ENCODE peak calls at places on chromosomes 4 and X, in five cellular contexts. One of them, this sample, is unnamed. For H3K4me1 and H3K36me3, the result is how much of the 10 kb centered on the place peaks cover.

GRCh38 chr4:158760866-158761265 is 8.0 kb upstream of the FNIP2 start:
- DNase-seq in HCT116: no peak
- DNase-seq in Karpas-422: no peak
- DNase-seq in colonic mucosa: no peak
- DNase-seq in spleen: no peak
- DNase-seq in this sample: no peak

GRCh38 chr4:1022051-1022738 is 10.8 kb downstream of the FGFRL1 start:
- DNase-seq in spleen: no peak
- DNase-seq in colonic mucosa: no peak
- DNase-seq in Karpas-422: no peak
- DNase-seq in HCT116: no peak
- DNase-seq in this sample: no peak

GRCh38 chr4:6199344-6199921 is 916 bp downstream of the JAKMIP1 start:
- DNase-seq in Karpas-422: no peak
- DNase-seq in spleen: no peak
- DNase-seq in colonic mucosa: no peak
- DNase-seq in HCT116: no peak
- DNase-seq in this sample: peak

GRCh38 chr4:7805533-7806079 is 134.1 kb downstream of the AFAP1 start:
- DNase-seq in colonic mucosa: no peak
- DNase-seq in Karpas-422: no peak
- DNase-seq in spleen: peak
- DNase-seq in HCT116: no peak
- DNase-seq in this sample: no peak

GRCh38 chr4:10299601-10300000 is 157.6 kb downstream of the ZNF518B start:
- DNase-seq in Karpas-422: no peak
- DNase-seq in spleen: no peak
- DNase-seq in HCT116: no peak
- DNase-seq in colonic mucosa: no peak
- DNase-seq in this sample: no peak

GRCh38 chr4:184897807-184898388 is 72.1 kb upstream of the ACSL1 start:
- DNase-seq in spleen: no peak
- DNase-seq in Karpas-422: no peak
- DNase-seq in colonic mucosa: no peak
- DNase-seq in HCT116: no peak
- DNase-seq in this sample: no peak

GRCh38 chr4:88110826-88111225 is 47.6 kb downstream of the ABCG2 start:
- DNase-seq in colonic mucosa: no peak
- DNase-seq in spleen: no peak
- DNase-seq in HCT116: no peak
- DNase-seq in Karpas-422: no peak
- DNase-seq in this sample: no peak

GRCh38 chr4:161256716-161257115 is 907.1 kb downstream of the FSTL5 start:
- DNase-seq in colonic mucosa: no peak
- DNase-seq in Karpas-422: peak
- DNase-seq in spleen: no peak
- DNase-seq in HCT116: peak
- DNase-seq in this sample: no peak

GRCh38 chrX:22095306-22095705 is 63.2 kb downstream of the PHEX start:
- DNase-seq in spleen: no peak
- DNase-seq in colonic mucosa: peak
- DNase-seq in HCT116: no peak
- DNase-seq in Karpas-422: no peak
- DNase-seq in this sample: no peak

GRCh38 chr4:26557164-26557563 is 26.7 kb upstream of the TBC1D19 start:
- DNase-seq in Karpas-422: no peak
- DNase-seq in spleen: no peak
- DNase-seq in HCT116: no peak
- DNase-seq in colonic mucosa: no peak
- DNase-seq in this sample: no peak

GRCh38 chr4:8893624-8894423 is 22.2 kb upstream of the HMX1 start:
- DNase-seq in Karpas-422: no peak
- DNase-seq in spleen: no peak
- DNase-seq in HCT116: no peak
- DNase-seq in colonic mucosa: no peak
- DNase-seq in this sample: no peak

GRCh38 chrX:130330706-130331105 is 9.0 kb upstream of the SLC25A14 start:
- DNase-seq in HCT116: peak
- DNase-seq in Karpas-422: peak
- DNase-seq in colonic mucosa: peak
- DNase-seq in spleen: peak
- DNase-seq in this sample: peak

GRCh38 chr4:8322794-8323704 is 53.5 kb downstream of the HTRA3 start:
- DNase-seq in colonic mucosa: no peak
- DNase-seq in Karpas-422: no peak
- DNase-seq in spleen: peak
- DNase-seq in HCT116: no peak
- DNase-seq in this sample: no peak

GRCh38 chr4:17562157-17562556 is 14.8 kb upstream of the LAP3 start:
- DNase-seq in HCT116: no peak
- DNase-seq in Karpas-422: peak
- DNase-seq in colonic mucosa: no peak
- DNase-seq in spleen: no peak
- DNase-seq in this sample: no peak

GRCh38 chrX:24851776-24852175 is 158.1 kb downstream of the POLA1 start:
- DNase-seq in Karpas-422: no peak
- DNase-seq in spleen: no peak
- DNase-seq in colonic mucosa: no peak
- DNase-seq in HCT116: no peak
- DNase-seq in this sample: no peak

DNA sequence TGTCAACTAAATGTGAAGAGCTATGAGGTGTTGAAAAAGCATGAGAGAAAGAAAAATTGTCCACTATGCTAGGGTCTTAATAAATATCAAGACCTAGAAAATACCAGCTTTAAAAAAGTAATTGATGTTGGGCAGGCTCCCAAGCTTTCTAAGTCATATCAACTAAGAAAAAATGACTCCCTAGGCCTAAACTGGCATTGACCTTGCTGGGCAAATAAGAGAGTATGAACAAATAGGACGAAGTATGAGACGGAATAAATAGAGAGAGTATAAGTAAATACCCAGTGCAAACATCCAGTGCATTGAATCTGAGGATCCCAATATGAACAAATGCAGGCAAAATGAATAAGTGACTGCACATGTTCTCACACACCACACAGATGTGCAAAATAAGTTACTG is 3.2 kb downstream of the KDR start:
- DNase-seq in spleen: no peak
- DNase-seq in HCT116: no peak
- DNase-seq in Karpas-422: peak
- DNase-seq in colonic mucosa: no peak
- DNase-seq in this sample: no peak
- H3K4me3 ChIP-seq in spleen: no peak
- H3K4me3 ChIP-seq in HCT116: no peak
- H3K4me3 ChIP-seq in Karpas-422: no peak
- H3K4me3 ChIP-seq in colonic mucosa: no peak
- H3K4me3 ChIP-seq in this sample: no peak

GRCh38 chr4:177951026-177951425 is 508.8 kb upstream of the AGA start:
- DNase-seq in spleen: no peak
- DNase-seq in Karpas-422: no peak
- DNase-seq in colonic mucosa: no peak
- DNase-seq in HCT116: no peak
- DNase-seq in this sample: no peak

GRCh38 chr4:177948853-177949252 is 506.6 kb upstream of the AGA start:
- DNase-seq in HCT116: no peak
- DNase-seq in colonic mucosa: no peak
- DNase-seq in Karpas-422: no peak
- DNase-seq in spleen: no peak
- DNase-seq in this sample: no peak

GRCh38 chr4:177945235-177945634 is 503.0 kb upstream of the AGA start:
- DNase-seq in spleen: no peak
- DNase-seq in HCT116: no peak
- DNase-seq in Karpas-422: no peak
- DNase-seq in colonic mucosa: no peak
- DNase-seq in this sample: no peak
- H3K4me1 ChIP-seq in spleen: under half
- H3K4me1 ChIP-seq in HCT116: under half
- H3K4me1 ChIP-seq in Karpas-422: under half
- H3K4me1 ChIP-seq in colonic mucosa: under half
- H3K4me1 ChIP-seq in this sample: under half

DNA sequence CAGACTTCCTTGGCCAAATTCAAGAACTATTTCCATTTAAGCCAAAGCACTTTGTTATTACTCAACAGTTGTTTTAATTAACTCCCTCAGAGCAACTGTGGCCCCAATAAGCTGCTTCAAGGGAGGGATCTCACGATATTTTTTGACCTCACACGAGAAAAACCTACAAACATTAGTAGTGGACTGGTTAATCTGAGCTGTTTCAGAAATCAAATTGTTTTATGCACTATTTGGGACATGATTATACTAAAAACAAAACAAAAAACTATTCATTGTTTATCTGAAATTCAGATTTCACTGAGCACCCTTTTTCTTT is 74.3 kb downstream of the DCHS2 start:
- DNase-seq in Karpas-422: no peak
- DNase-seq in colonic mucosa: no peak
- DNase-seq in HCT116: no peak
- DNase-seq in spleen: no peak
- DNase-seq in this sample: no peak
- H3K36me3 ChIP-seq in Karpas-422: under half
- H3K36me3 ChIP-seq in colonic mucosa: under half
- H3K36me3 ChIP-seq in HCT116: under half
- H3K36me3 ChIP-seq in spleen: under half
- H3K36me3 ChIP-seq in this sample: under half

DNA sequence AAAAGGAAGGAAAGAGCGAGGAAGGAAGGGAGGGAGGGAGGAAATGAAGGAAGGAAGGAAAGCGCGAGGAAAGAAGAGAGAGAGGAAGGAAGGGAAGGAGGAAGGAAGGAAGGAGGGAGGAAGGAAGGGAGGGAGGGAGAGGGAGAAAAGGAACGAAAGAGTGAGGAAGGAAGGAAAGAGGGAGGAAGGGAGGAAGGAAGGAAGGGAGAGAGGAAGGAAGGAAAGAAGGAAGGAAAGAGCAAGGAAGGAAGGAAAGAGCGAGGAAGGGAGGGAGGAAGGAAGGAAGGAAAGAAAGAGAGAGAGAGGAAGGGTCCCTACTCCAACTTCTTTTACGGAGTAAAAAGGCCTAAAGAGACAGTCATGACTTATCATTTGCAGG is 17.5 kb downstream of the TRIM2 start:
- DNase-seq in Karpas-422: no peak
- DNase-seq in HCT116: no peak
- DNase-seq in colonic mucosa: no peak
- DNase-seq in spleen: no peak
- DNase-seq in this sample: no peak
- H3K4me3 ChIP-seq in Karpas-422: no peak
- H3K4me3 ChIP-seq in HCT116: no peak
- H3K4me3 ChIP-seq in colonic mucosa: no peak
- H3K4me3 ChIP-seq in spleen: no peak
- H3K4me3 ChIP-seq in this sample: peak

DNA sequence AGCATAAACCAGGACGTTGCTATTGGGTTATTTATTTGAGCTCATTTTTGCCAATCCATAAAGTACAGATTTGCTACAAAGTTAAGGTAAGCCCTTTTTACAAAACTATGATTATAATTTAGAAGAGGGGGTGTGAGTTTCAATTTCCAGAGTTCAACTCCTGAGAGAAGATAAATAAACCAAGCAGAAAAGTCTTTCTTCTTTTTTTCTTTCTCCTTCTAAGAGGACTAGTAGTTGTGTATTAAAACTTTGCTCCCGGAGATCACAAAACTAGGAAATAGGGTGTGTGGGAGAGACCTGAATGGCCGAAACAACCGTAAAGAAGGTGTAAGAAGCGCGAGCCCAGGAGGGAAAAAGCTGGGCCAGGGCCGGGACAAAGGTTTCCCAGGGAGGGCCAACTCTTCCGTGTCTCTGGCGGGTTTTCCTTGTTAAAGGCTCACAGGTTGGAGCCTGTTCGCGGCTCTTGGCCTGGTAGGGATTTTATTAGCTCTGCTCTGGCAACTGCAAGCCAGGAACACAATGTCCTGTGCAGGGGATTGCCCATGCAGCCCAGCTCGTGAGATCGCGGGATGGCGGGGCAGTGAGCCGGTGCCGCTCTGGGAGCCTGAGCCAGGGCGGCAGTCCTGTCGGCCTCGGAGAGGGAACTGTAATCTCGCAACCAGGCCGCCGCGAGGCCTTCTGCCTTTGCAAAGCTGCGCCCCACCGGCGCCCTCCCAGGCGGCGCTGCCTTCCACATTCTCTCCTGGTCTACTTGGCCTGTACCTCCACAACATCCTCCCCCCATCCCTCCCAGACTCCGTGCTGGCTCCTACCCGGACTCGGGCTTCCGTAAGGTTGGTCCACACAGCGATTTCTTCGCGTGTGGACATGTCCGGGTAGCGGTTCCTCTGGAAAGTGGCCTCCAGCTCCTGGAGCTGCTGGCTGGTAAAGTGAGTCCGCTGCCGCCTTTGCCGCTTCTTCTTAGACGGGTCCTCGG is 2.2 kb downstream of the PITX2 start:
- DNase-seq in colonic mucosa: peak
- DNase-seq in Karpas-422: no peak
- DNase-seq in HCT116: no peak
- DNase-seq in spleen: peak
- DNase-seq in this sample: peak
- H3K4me1 ChIP-seq in colonic mucosa: under half
- H3K4me1 ChIP-seq in Karpas-422: under half
- H3K4me1 ChIP-seq in HCT116: under half
- H3K4me1 ChIP-seq in spleen: under half
- H3K4me1 ChIP-seq in this sample: under half

GRCh38 chrX:51760657-51761056 is 17.4 kb downstream of the GSPT2 start:
- DNase-seq in HCT116: no peak
- DNase-seq in colonic mucosa: no peak
- DNase-seq in Karpas-422: no peak
- DNase-seq in spleen: no peak
- DNase-seq in this sample: no peak
- H3K36me3 ChIP-seq in HCT116: under half
- H3K36me3 ChIP-seq in colonic mucosa: under half
- H3K36me3 ChIP-seq in Karpas-422: under half
- H3K36me3 ChIP-seq in spleen: under half
- H3K36me3 ChIP-seq in this sample: under half

DNA sequence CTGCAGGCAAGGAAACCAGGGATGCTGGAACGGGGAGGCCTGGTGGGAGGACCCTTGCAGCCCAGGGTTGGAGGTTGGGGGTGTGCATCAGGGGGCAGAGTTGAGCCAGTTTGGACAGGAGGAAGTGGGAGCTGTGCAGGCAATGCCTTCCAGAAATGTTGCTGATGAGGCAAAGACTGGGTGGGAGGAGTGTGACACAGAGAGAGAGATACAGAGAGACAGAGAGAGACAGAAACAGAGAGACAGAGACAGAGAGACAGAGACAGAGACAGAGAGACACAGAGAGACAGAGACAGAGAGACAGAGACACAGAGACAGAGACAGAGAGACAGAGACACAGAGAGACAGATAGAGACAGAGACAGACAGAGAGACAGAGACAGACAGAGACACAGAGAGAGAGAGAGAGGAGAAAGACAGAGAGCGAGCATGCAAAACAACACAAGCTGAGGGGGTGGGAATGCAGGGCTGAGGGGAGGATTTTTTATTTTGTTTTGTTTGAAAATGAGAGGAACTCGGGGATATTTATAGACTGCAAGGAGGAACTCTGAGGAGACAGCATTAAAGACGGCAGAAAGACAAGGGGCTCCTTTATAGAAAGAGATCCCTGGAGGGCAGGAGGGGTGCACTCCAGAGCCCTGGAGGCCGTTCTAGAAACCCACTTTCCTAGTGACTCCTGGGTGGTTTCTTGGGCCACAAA is 1.9 kb upstream of the HAUS3 start:
- DNase-seq in colonic mucosa: peak
- DNase-seq in Karpas-422: peak
- DNase-seq in spleen: peak
- DNase-seq in HCT116: no peak
- DNase-seq in this sample: no peak
- H3K4me3 ChIP-seq in colonic mucosa: no peak
- H3K4me3 ChIP-seq in Karpas-422: no peak
- H3K4me3 ChIP-seq in spleen: no peak
- H3K4me3 ChIP-seq in HCT116: no peak
- H3K4me3 ChIP-seq in this sample: no peak